ENCODE peak calls at places on chromosomes 11 and 22, in four cellular contexts. X, Z, G and U are unnamed samples.

GRCh38 chr11:113182288-113182687 is 132.1 kb upstream of the TTC12 start:
- DNase-seq in G (no peak), X (no peak), Z (no peak), U (no peak)

GRCh38 chr22:49209452-49210195 is 618.0 kb downstream of the BRD1 start:
- DNase-seq in G (peak), X (no peak), Z (peak), U (no peak)

GRCh38 chr22:33337524-33337923 is 279.3 kb upstream of the SYN3 start:
- DNase-seq in G (peak), X (no peak), Z (no peak), U (no peak)

GRCh38 chr22:34866501-34867171 is 199.3 kb upstream of the ISX start:
- DNase-seq in X (no peak), Z (no peak), G (no peak), U (peak)

GRCh38 chr22:47388331-47388730 is 625.9 kb downstream of the TBC1D22A start:
- DNase-seq in G (no peak), Z (peak), X (no peak), U (no peak)

GRCh38 chr11:95262994-95263764 is 32.2 kb upstream of the SESN3 start:
- DNase-seq in G (no peak), X (no peak), Z (no peak), U (no peak)

GRCh38 chr11:11211186-11211585 is 141.9 kb downstream of the CSNK2A3 start:
- DNase-seq in G (no peak), X (no peak), Z (no peak), U (no peak)

GRCh38 chr11:68813778-68814177 is 27.9 kb downstream of the CPT1A start:
- DNase-seq in Z (no peak), G (no peak), X (no peak), U (no peak)

GRCh38 chr11:13098890-13099289 is 89.8 kb downstream of the RASSF10 start:
- DNase-seq in G (no peak), X (no peak), Z (no peak), U (no peak)

GRCh38 chr11:86228269-86228966 is 16.1 kb upstream of the EED start:
- DNase-seq in Z (no peak), X (no peak), G (no peak), U (no peak)
- H3K4me3 ChIP-seq in Z (no peak), X (no peak), G (no peak), U (no peak)

GRCh38 chr11:67040147-67040546 is 16.5 kb upstream of the RHOD start:
- DNase-seq in Z (no peak), G (no peak), X (no peak), U (no peak)
- TF ChIP-seq CTCF in Z (no peak), G (no peak), X (no peak), U (no peak)

GRCh38 chr22:42442746-42443145 is 10.5 kb upstream of the NFAM1 start:
- DNase-seq in X (no peak), G (no peak), Z (no peak), U (no peak)

GRCh38 chr22:42440728-42441127 is 8.5 kb upstream of the NFAM1 start:
- DNase-seq in X (no peak), G (no peak), Z (no peak), U (no peak)

GRCh38 chr22:42443240-42444059 is 11.2 kb upstream of the NFAM1 start:
- DNase-seq in Z (no peak), G (no peak), X (no peak), U (no peak)

GRCh38 chr22:42446151-42446550 is 13.9 kb upstream of the NFAM1 start:
- DNase-seq in G (no peak), Z (no peak), X (no peak), U (no peak)

GRCh38 chr22:42444060-42444904 is 12.1 kb upstream of the NFAM1 start:
- DNase-seq in Z (peak), X (peak), G (peak), U (peak)
- H3K4me3 ChIP-seq in Z (peak), X (peak), G (peak), U (peak)

DNA sequence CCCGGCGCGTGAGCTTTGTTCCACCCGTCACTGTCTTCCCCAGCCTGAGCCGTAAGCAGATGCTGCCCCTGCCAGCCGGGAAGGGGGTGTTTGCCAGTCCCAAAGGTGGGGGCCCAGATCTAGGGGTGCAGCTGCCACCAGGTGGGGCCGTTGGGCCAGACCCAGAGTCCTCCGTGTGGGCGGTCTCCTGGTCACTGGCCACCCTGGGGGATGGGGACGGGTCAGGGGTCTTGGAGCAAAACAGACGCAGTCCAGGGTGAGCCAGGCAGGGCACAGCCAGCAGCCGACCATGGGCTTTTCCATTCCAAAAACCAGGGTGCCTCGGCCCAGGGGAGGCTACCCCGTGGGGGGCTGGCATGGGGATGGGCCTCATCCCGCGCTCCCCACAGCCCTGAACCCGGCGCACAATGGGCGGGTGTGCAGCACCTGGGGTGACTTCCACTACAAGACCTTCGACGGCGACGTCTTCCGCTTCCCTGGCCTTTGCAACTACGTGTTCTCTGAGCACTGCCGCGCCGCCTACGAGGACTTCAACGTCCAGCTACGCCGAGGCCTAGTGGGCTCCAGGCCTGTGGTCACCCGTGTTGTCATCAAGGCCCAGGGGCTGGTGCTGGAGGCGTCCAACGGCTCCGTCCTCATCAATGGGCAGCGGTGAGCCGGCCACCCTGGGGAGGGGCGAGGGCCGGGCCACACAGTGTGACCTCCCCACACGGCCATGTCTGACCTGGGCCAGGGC is 3.5 kb downstream of the MUC5B start:
- DNase-seq in G (peak), X (no peak), Z (peak), U (no peak)
- TF ChIP-seq CTCF in G (no peak), X (no peak), Z (no peak), U (no peak)

DNA sequence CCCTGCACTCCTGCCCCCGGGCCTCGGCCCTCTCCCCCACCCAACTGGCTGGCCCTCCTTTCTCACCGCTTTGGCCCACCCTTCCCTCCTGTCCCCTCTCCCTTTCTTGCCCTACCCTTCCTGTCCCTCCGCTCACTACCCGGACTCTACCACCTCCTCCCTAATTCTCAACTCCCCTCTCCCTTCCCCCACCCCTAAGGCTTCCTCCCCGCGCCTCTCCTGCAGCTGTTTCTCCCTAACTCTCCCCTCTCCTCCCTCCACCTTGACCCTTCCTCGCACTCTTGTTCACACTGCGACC is 416 bp downstream of the SLC15A3 start:
- DNase-seq in G (no peak), Z (no peak), X (no peak), U (no peak)
- H3K4me3 ChIP-seq in G (peak), Z (peak), X (peak), U (peak)

GRCh38 chr11:128691802-128692749 is 1.8 kb upstream of the FLI1 start:
- DNase-seq in Z (no peak), G (no peak), X (no peak), U (no peak)
- TF ChIP-seq CTCF in Z (no peak), G (peak), X (peak), U (no peak)

DNA sequence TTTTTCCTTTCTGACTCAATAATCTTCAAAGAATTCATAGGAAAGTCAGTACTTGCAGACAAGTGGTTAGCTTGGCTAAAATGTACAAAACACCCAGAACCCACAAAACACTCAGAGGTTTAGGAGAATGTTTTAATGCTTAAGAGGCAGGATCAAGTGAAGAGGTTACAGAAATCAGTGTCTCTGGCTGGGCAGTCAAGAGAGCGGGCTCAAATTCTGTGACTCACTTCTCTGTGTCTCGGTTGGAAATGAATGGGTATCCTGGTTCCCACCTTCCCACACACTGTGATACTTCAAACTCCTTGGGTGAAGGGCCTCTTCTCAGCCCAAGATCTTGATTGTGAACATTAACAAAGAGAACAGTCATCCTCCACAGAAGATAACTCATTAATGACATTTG is 3.8 kb downstream of the MPEG1 start:
- DNase-seq in G (no peak), Z (no peak), X (no peak), U (no peak)
- H3K4me3 ChIP-seq in G (peak), Z (no peak), X (no peak), U (no peak)

DNA sequence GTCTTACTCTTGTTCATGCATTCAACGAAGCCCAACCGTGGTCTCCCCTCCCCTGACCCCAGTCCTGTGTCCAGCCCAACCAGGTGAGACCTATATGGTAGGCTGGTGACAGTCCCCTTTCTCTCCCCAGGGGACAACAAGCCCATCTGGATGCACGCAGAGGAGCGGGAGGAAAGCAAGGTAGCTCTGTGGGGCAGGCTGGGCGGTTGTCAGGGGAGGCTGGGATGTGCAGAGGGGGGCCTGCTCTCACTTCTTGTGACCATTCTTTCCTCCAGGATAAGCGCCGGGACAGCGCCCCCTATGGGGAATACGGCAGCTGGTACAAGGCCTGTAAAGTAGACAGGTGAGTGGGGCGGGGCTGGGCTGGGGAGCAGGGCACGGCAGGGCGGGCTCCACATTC is 3.5 kb upstream of the RAB1B start:
- DNase-seq in Z (peak), X (no peak), G (no peak), U (no peak)
- TF ChIP-seq CTCF in Z (no peak), X (peak), G (peak), U (peak)

GRCh38 chr22:21868651-21869050 is 1.2 kb upstream of the MAPK1 start:
- DNase-seq in X (no peak), G (no peak), Z (no peak), U (no peak)
- H3K4me3 ChIP-seq in X (no peak), G (peak), Z (no peak), U (no peak)

GRCh38 chr11:128152796-128153696 is 434.3 kb downstream of the ETS1 start:
- DNase-seq in X (no peak), G (no peak), Z (no peak), U (no peak)
- TF ChIP-seq CTCF in X (no peak), G (no peak), Z (no peak), U (no peak)